ENCODE peak calls at places on chromosome 7, in eight cellular contexts. C is stimulated activated CD4-positive, alpha-beta T cell treated with anti-CD3 and anti-CD28 coated beads, Interleukin-2, amount 100 ng/mL, for 48 hours; S is AG04450; R is GM23248; T is NCI-H1092 treated with DMSO at 0.1 percent for 48 hours; B is mammary epithelial cell; M is M059J; X is EL. U is an unnamed sample.

GRCh38 chr7:8249121-8249520 is 12.8 kb downstream of the ICA1 start:
- DNase-seq in S (no peak), B (no peak), T (no peak), X (no peak), M (no peak), C (no peak), R (no peak), U (no peak)

GRCh38 chr7:105666324-105666723 is 85.0 kb upstream of the EFCAB10 start:
- DNase-seq in M (no peak), R (no peak), X (no peak), B (no peak), T (no peak), S (no peak), C (no peak), U (no peak)

GRCh38 chr7:12297709-12298108 is 86.6 kb downstream of the TMEM106B start:
- DNase-seq in R (no peak), B (peak; percentile 76), C (no peak), T (no peak), S (no peak), M (no peak), X (no peak), U (no peak)

GRCh38 chr7:5528071-5528814 is 104.6 kb upstream of the TNRC18 start:
- DNase-seq in C (peak; percentile 37), S (no peak), X (peak; percentile 60), B (peak; percentile 44), R (peak; percentile 79), T (no peak), M (peak; percentile 44), U (peak; percentile 60)

GRCh38 chr7:28626191-28626590 is 213.9 kb downstream of the CREB5 start:
- DNase-seq in C (no peak), T (no peak), S (no peak), B (no peak), R (peak; percentile 26), X (no peak), M (no peak), U (no peak)

GRCh38 chr7:7181519-7182155 is 707 bp upstream of the C1GALT1 start:
- DNase-seq in T (peak; percentile 87), X (peak; percentile 50), R (peak; percentile 51), S (no peak), M (peak; percentile 65), C (no peak), B (no peak), U (peak; percentile 63)

GRCh38 chr7:44117801-44118429 is 5.4 kb downstream of the POLD2 start:
- DNase-seq in X (no peak), R (peak; percentile 32), B (no peak), S (no peak), M (no peak), T (no peak), C (no peak), U (no peak)

GRCh38 chr7:47782022-47782421 is 166.2 kb downstream of the PKD1L1 start:
- DNase-seq in S (no peak), X (no peak), T (no peak), B (no peak), M (peak; percentile 83), C (no peak), R (peak; percentile 53), U (no peak)

GRCh38 chr7:150362989-150363769 is 5.4 kb upstream of the REPIN1 start:
- DNase-seq in R (no peak), X (no peak), B (no peak), C (no peak), M (peak; percentile 63), T (peak; percentile 63), S (no peak), U (no peak)

U was measured in Caco-2.